ENCODE peak calls at places on chromosomes 11 and 22, in six cellular contexts. N, Q, Y, W, I and C are unnamed samples.

GRCh38 chr11:117438371-117439000 is 110.8 kb downstream of the CEP164 start:
- DNase-seq in N (no peak), Y (peak; percentile 72), Q (no peak), I (no peak), W (no peak), C (no peak)

GRCh38 chr11:10436224-10436623 is 18.8 kb upstream of the AMPD3 start:
- DNase-seq in I (no peak), Q (no peak), N (no peak), W (no peak), Y (no peak), C (no peak)

GRCh38 chr11:123299721-123300120 is 104.7 kb upstream of the CLMP start:
- DNase-seq in I (no peak), W (no peak), N (no peak), Q (no peak), Y (no peak), C (no peak)

GRCh38 chr11:58707767-58708166 is 24.0 kb downstream of the GLYAT start:
- DNase-seq in Q (no peak), N (no peak), W (no peak), I (no peak), Y (no peak), C (no peak)

GRCh38 chr11:102762414-102762813 is 18.0 kb downstream of the MMP10 start:
- DNase-seq in Y (peak; percentile 45), I (peak; percentile 13), N (peak; percentile 14), W (no peak), Q (no peak), C (no peak)

GRCh38 chr11:13717331-13717730 is 48.9 kb downstream of the FAR1 start:
- DNase-seq in N (peak; percentile 39), I (no peak), Q (peak; percentile 6), W (no peak), Y (peak; percentile 52), C (no peak)

GRCh38 chr22:43561421-43562178 is 149.8 kb downstream of the MPPED1 start:
- DNase-seq in I (no peak), Y (no peak), N (no peak), Q (no peak), W (no peak), C (no peak)

GRCh38 chr22:32636884-32637283 is 162.3 kb downstream of the FBXO7 start:
- DNase-seq in Q (no peak), I (no peak), Y (no peak), W (no peak), N (no peak), C (no peak)

GRCh38 chr11:35593143-35593542 is 25.1 kb upstream of the FJX1 start:
- DNase-seq in Y (peak; percentile 87), Q (peak; percentile 55), I (no peak), W (no peak), N (peak; percentile 82), C (no peak)

GRCh38 chr11:84524422-84525051 is 1102.6 kb downstream of the DLG2 start:
- DNase-seq in W (peak; percentile 11), N (peak; percentile 28), Y (peak; percentile 65), I (peak; percentile 44), Q (no peak), C (no peak)

GRCh38 chr22:34886391-34886790 is 179.6 kb upstream of the ISX start:
- DNase-seq in Q (no peak), Y (no peak), W (no peak), I (no peak), N (no peak), C (no peak)

GRCh38 chr11:27705873-27706820 is 5.9 kb upstream of the BDNF start:
- DNase-seq in Q (no peak), N (no peak), Y (peak; percentile 25), W (peak; percentile 20), I (peak; percentile 62), C (no peak)

GRCh38 chr11:121723261-121723741 is 270.5 kb upstream of the SORL1-AS1 start:
- DNase-seq in Q (no peak), W (peak; percentile 82), N (peak; percentile 5), I (peak; percentile 37), Y (peak; percentile 15), C (peak; percentile 15)

GRCh38 chr22:44797181-44797720 is 44.9 kb downstream of the ARHGAP8 start:
- DNase-seq in N (no peak), Y (no peak), I (no peak), W (no peak), Q (no peak), C (no peak)

GRCh38 chr11:128859563-128860441 is 7.3 kb downstream of the KCNJ1 start:
- DNase-seq in I (peak; percentile 87), W (no peak), Y (peak; percentile 52), N (no peak), Q (no peak), C (peak; percentile 19)

GRCh38 chr11:23280088-23280487 is 419.8 kb upstream of the CCDC179 start:
- DNase-seq in N (no peak), I (no peak), Y (peak; percentile 51), W (no peak), Q (no peak), C (no peak)

GRCh38 chr11:75565221-75565814 is 3.3 kb downstream of the SERPINH1 start:
- DNase-seq in Q (no peak), W (no peak), N (peak; percentile 78), Y (peak; percentile 90), I (no peak), C (no peak)

GRCh38 chr11:76738618-76739220 is 44.4 kb upstream of the TSKU start:
- DNase-seq in W (no peak), Q (no peak), I (no peak), Y (no peak), N (no peak), C (no peak)

GRCh38 chr11:122981388-122982264 is at the start of gene BSX:
- DNase-seq in Y (peak; percentile 27), I (peak; percentile 95), N (no peak), Q (no peak), W (no peak), C (no peak)

GRCh38 chr22:42438293-42438650 is 6.1 kb upstream of the NFAM1 start:
- DNase-seq in Y (no peak), Q (no peak), W (no peak), I (peak; percentile 61), N (no peak), C (no peak)

GRCh38 chr11:35463211-35463810 is 44.0 kb upstream of the SLC1A2 start:
- DNase-seq in Q (no peak), N (no peak), W (no peak), Y (no peak), I (no peak), C (no peak)